ENCODE peak calls at places on chromosome 11, in seven cellular contexts. U, Y, N, K, P, D and O are unnamed samples.

GRCh38 chr11:1876361-1877063 is 15.2 kb downstream of the PRR33 start:
- DNase-seq in U (peak; percentile 42), D (no peak), K (peak; percentile 85), Y (peak; percentile 77), P (no peak), N (no peak), O (peak; percentile 83)

GRCh38 chr11:44456544-44457270 is 108.8 kb upstream of the CD82 start:
- DNase-seq in P (no peak), Y (peak; percentile 46), K (peak; percentile 28), U (no peak), N (no peak), D (no peak), O (no peak)

GRCh38 chr11:119414321-119414720 is 8.7 kb downstream of the THY1 start:
- DNase-seq in U (no peak), P (no peak), N (no peak), Y (no peak), D (no peak), K (no peak), O (no peak)

GRCh38 chr11:4025957-4026324 is 68.7 kb upstream of the RRM1 start:
- DNase-seq in P (no peak), D (no peak), Y (no peak), N (no peak), K (no peak), U (no peak), O (no peak)

GRCh38 chr11:119832536-119832935 is 103.5 kb upstream of the NECTIN1 start:
- DNase-seq in P (no peak), N (no peak), K (no peak), U (peak; percentile 6), D (peak; percentile 14), Y (no peak), O (no peak)

GRCh38 chr11:130599073-130599654 is 150.7 kb downstream of the ADAMTS15 start:
- DNase-seq in U (no peak), P (no peak), Y (no peak), N (no peak), D (peak; percentile 81), K (peak; percentile 78), O (peak; percentile 79)

GRCh38 chr11:105179542-105180278 is 40.1 kb upstream of the CARD18 start:
- DNase-seq in D (no peak), Y (no peak), K (no peak), U (no peak), N (no peak), P (no peak), O (no peak)

GRCh38 chr11:75305993-75306392 is 45.5 kb downstream of the ARRB1 start:
- DNase-seq in N (no peak), D (no peak), Y (no peak), K (no peak), U (no peak), P (no peak), O (no peak)

GRCh38 chr11:26286472-26287066 is 45.4 kb upstream of the ANO3 start:
- DNase-seq in N (no peak), Y (peak; percentile 29), D (no peak), U (peak; percentile 56), P (no peak), K (no peak), O (no peak)

GRCh38 chr11:13105237-13105844 is 96.2 kb downstream of the RASSF10 start:
- DNase-seq in U (no peak), D (no peak), K (peak; percentile 18), Y (no peak), N (no peak), P (no peak), O (no peak)

GRCh38 chr11:96061730-96062524 is 138.0 kb upstream of the MTMR2 start:
- DNase-seq in P (peak; percentile 8), K (no peak), U (peak; percentile 68), N (no peak), D (no peak), Y (no peak), O (no peak)

GRCh38 chr11:117547188-117547831 is 219.7 kb downstream of the CEP164 start:
- DNase-seq in D (no peak), K (no peak), P (no peak), U (no peak), N (peak; percentile 17), Y (no peak), O (peak; percentile 53)

GRCh38 chr11:3115321-3115720 is 49.8 kb downstream of the OSBPL5 start:
- DNase-seq in U (no peak), K (no peak), N (no peak), D (no peak), Y (no peak), P (no peak), O (no peak)

GRCh38 chr11:2704896-2705606 is 5.3 kb upstream of the KCNQ1OT1 start:
- DNase-seq in K (no peak), Y (no peak), P (no peak), N (no peak), D (no peak), U (no peak), O (peak; percentile 55)

GRCh38 chr11:17855531-17856290 is 121.1 kb downstream of the KCNC1 start:
- DNase-seq in P (no peak), U (no peak), N (no peak), D (no peak), K (no peak), Y (no peak), O (no peak)

GRCh38 chr11:34405079-34405858 is 33.5 kb upstream of the CAT start:
- DNase-seq in D (no peak), N (no peak), P (no peak), U (peak; percentile 62), K (no peak), Y (no peak), O (no peak)

GRCh38 chr11:117748771-117749540 is 48.1 kb downstream of the DSCAML1 start:
- DNase-seq in Y (no peak), N (no peak), P (no peak), D (no peak), K (no peak), U (no peak), O (no peak)